ENCODE peak calls at places on chromosomes 11 and 22, in four cellular contexts. One of them, this sample, is unnamed. For H3K27me3, the result is how much of the 10 kb centered on the place peaks cover.

GRCh38 chr11:69625476-69625875 is 15.5 kb upstream of the CCND1 start:
- DNase-seq in lung: no peak
- DNase-seq in heart left ventricle: no peak
- DNase-seq in astrocyte: no peak
- DNase-seq in this sample: no peak

GRCh38 chr22:36734171-36735058 is 30.9 kb upstream of the CACNG2 start:
- DNase-seq in heart left ventricle: no peak
- DNase-seq in astrocyte: peak
- DNase-seq in lung: no peak
- DNase-seq in this sample: no peak

GRCh38 chr11:109583996-109584395 is 162.0 kb downstream of the C11orf87 start:
- DNase-seq in lung: no peak
- DNase-seq in astrocyte: no peak
- DNase-seq in heart left ventricle: no peak
- DNase-seq in this sample: no peak

GRCh38 chr11:5624489-5625278 is at the start of gene TRIM34:
- DNase-seq in lung: peak
- DNase-seq in heart left ventricle: peak
- DNase-seq in astrocyte: peak
- DNase-seq in this sample: no peak

GRCh38 chr11:76161261-76161961 is 44.9 kb downstream of the WNT11 start:
- DNase-seq in astrocyte: no peak
- DNase-seq in heart left ventricle: peak
- DNase-seq in lung: no peak
- DNase-seq in this sample: no peak

GRCh38 chr11:27699926-27700350 is 317 bp downstream of the BDNF start:
- DNase-seq in astrocyte: no peak
- DNase-seq in heart left ventricle: no peak
- DNase-seq in lung: no peak
- DNase-seq in this sample: no peak

GRCh38 chr11:68275721-68276488 is 4.1 kb upstream of the C11orf24 start:
- DNase-seq in heart left ventricle: no peak
- DNase-seq in lung: no peak
- DNase-seq in astrocyte: no peak
- DNase-seq in this sample: no peak

GRCh38 chr22:26561756-26562417 is 28.0 kb downstream of the TPST2 start:
- DNase-seq in heart left ventricle: peak
- DNase-seq in lung: no peak
- DNase-seq in astrocyte: no peak
- DNase-seq in this sample: no peak

GRCh38 chr11:124870430-124870829 is 5.2 kb downstream of the ROBO3 start:
- DNase-seq in lung: no peak
- DNase-seq in astrocyte: no peak
- DNase-seq in heart left ventricle: no peak
- DNase-seq in this sample: no peak
- H3K4me3 ChIP-seq in lung: no peak
- H3K4me3 ChIP-seq in astrocyte: no peak
- H3K4me3 ChIP-seq in heart left ventricle: no peak
- H3K4me3 ChIP-seq in this sample: no peak

GRCh38 chr11:2714871-2715270 is 15.1 kb upstream of the KCNQ1OT1 start:
- DNase-seq in lung: no peak
- DNase-seq in heart left ventricle: no peak
- DNase-seq in astrocyte: no peak
- DNase-seq in this sample: no peak
- H3K27me3 ChIP-seq in lung: under half
- H3K27me3 ChIP-seq in heart left ventricle: under half
- H3K27me3 ChIP-seq in astrocyte: under half
- H3K27me3 ChIP-seq in this sample: under half

GRCh38 chr22:31619611-31620300 is 42.3 kb downstream of the PISD start:
- DNase-seq in lung: no peak
- DNase-seq in heart left ventricle: no peak
- DNase-seq in astrocyte: no peak
- DNase-seq in this sample: no peak

GRCh38 chr22:31616315-31616980 is 45.6 kb downstream of the PISD start:
- DNase-seq in heart left ventricle: peak
- DNase-seq in lung: no peak
- DNase-seq in astrocyte: no peak
- DNase-seq in this sample: no peak

GRCh38 chr22:31618057-31618456 is 44.0 kb downstream of the PISD start:
- DNase-seq in lung: no peak
- DNase-seq in astrocyte: no peak
- DNase-seq in heart left ventricle: no peak
- DNase-seq in this sample: no peak

GRCh38 chr22:31620756-31621480 is 41.1 kb downstream of the PISD start:
- DNase-seq in astrocyte: no peak
- DNase-seq in heart left ventricle: no peak
- DNase-seq in lung: no peak
- DNase-seq in this sample: no peak

GRCh38 chr22:31618471-31619176 is 43.4 kb downstream of the PISD start:
- DNase-seq in heart left ventricle: peak
- DNase-seq in astrocyte: no peak
- DNase-seq in lung: no peak
- DNase-seq in this sample: no peak
- TF ChIP-seq CTCF in heart left ventricle: no peak
- TF ChIP-seq CTCF in astrocyte: no peak
- TF ChIP-seq CTCF in lung: no peak
- TF ChIP-seq CTCF in this sample: no peak

GRCh38 chr22:25402160-25402500 is 162.3 kb upstream of the GRK3 start:
- DNase-seq in heart left ventricle: no peak
- DNase-seq in astrocyte: no peak
- DNase-seq in lung: no peak
- DNase-seq in this sample: no peak

GRCh38 chr22:25402501-25403283 is 161.8 kb upstream of the GRK3 start:
- DNase-seq in heart left ventricle: peak
- DNase-seq in lung: no peak
- DNase-seq in astrocyte: peak
- DNase-seq in this sample: no peak

GRCh38 chr22:25403752-25404471 is 160.6 kb upstream of the GRK3 start:
- DNase-seq in lung: no peak
- DNase-seq in astrocyte: peak
- DNase-seq in heart left ventricle: no peak
- DNase-seq in this sample: peak

GRCh38 chr22:25404556-25404922 is 159.9 kb upstream of the GRK3 start:
- DNase-seq in lung: no peak
- DNase-seq in astrocyte: no peak
- DNase-seq in heart left ventricle: no peak
- DNase-seq in this sample: no peak

GRCh38 chr22:25403284-25403606 is 161.2 kb upstream of the GRK3 start:
- DNase-seq in lung: no peak
- DNase-seq in heart left ventricle: no peak
- DNase-seq in astrocyte: no peak
- DNase-seq in this sample: no peak
- H3K4me3 ChIP-seq in lung: no peak
- H3K4me3 ChIP-seq in heart left ventricle: no peak
- H3K4me3 ChIP-seq in astrocyte: peak
- H3K4me3 ChIP-seq in this sample: peak